ENCODE peak calls at places on chromosome 10, in seven cellular contexts. B is HFFc6; R is anterior cingulate cortex; P is activated CD8-positive, alpha-beta memory T cell treated with anti-CD3 and anti-CD28 coated beads, Interleukin-2, amount 50 U/mL, for 48 hours; N is cardiac fibroblast; L is activated effector memory CD4-positive, alpha-beta T cell treated with Interleukin-2 at 50 U/mL for 16 hours; I is effector memory CD8-positive, alpha-beta T cell. C is an unnamed sample.

GRCh38 chr10:118873738-118874105 is 119.0 kb upstream of the CACUL1 start:
- DNase-seq in B (peak; percentile 13), P (no peak), L (no peak), R (no peak), I (no peak), N (no peak), C (no peak)

GRCh38 chr10:102621418-102622325 is 22.6 kb upstream of the TRIM8 start:
- DNase-seq in N (peak; percentile 46), I (no peak), L (no peak), R (no peak), B (no peak), P (no peak), C (no peak)

GRCh38 chr10:78977761-78978305 is 90.9 kb upstream of the ZMIZ1 start:
- DNase-seq in B (peak; percentile 68), L (no peak), P (no peak), I (no peak), N (peak; percentile 88), R (no peak), C (no peak)

GRCh38 chr10:76926006-76926405 is 711.6 kb downstream of the KCNMA1 start:
- DNase-seq in B (no peak), L (no peak), P (no peak), N (no peak), R (no peak), I (no peak), C (no peak)

GRCh38 chr10:24645784-24646183 is 77.9 kb downstream of the ARHGAP21 start:
- DNase-seq in P (no peak), N (peak; percentile 23), B (peak; percentile 15), I (no peak), L (no peak), R (no peak), C (no peak)

GRCh38 chr10:77554996-77555397 is 82.6 kb downstream of the KCNMA1 start:
- DNase-seq in P (no peak), L (no peak), B (no peak), R (no peak), I (no peak), N (no peak), C (no peak)

GRCh38 chr10:88012627-88013026 is 149.2 kb downstream of the PTEN start:
- DNase-seq in I (no peak), N (no peak), B (peak; percentile 22), P (no peak), L (no peak), R (no peak), C (no peak)

GRCh38 chr10:120789804-120790203 is 61.4 kb upstream of the WDR11 start:
- DNase-seq in P (no peak), N (no peak), B (no peak), R (no peak), I (no peak), L (no peak), C (no peak)

GRCh38 chr10:88270871-88271713 is 312.0 kb downstream of the RNLS start:
- DNase-seq in B (peak; percentile 57), P (peak; percentile 62), R (no peak), L (peak; percentile 31), I (peak; percentile 43), N (peak; percentile 61), C (no peak)

GRCh38 chr10:80486151-80486692 is 32.1 kb downstream of the TSPAN14 start:
- DNase-seq in B (no peak), I (no peak), R (no peak), P (peak; percentile 61), N (no peak), L (no peak), C (no peak)

GRCh38 chr10:29733323-29733722 is 98.6 kb upstream of the SVIL start:
- DNase-seq in I (no peak), R (no peak), P (no peak), L (no peak), N (no peak), B (no peak), C (no peak)

GRCh38 chr10:988667-989545 is 672 bp downstream of the GTPBP4 start:
- DNase-seq in P (no peak), R (no peak), L (no peak), I (no peak), N (peak; percentile 28), B (peak; percentile 18), C (no peak)

GRCh38 chr10:49325131-49325915 is 26.4 kb downstream of the C10orf71 start:
- DNase-seq in P (no peak), R (no peak), B (no peak), L (no peak), N (no peak), I (no peak), C (no peak)

GRCh38 chr10:117175215-117175900 is 21.9 kb upstream of the KCNK18 start:
- DNase-seq in I (no peak), B (no peak), L (peak; percentile 4), P (no peak), R (peak; percentile 13), N (no peak), C (peak; percentile 25)

GRCh38 chr10:78831001-78831400 is 237.8 kb upstream of the ZMIZ1 start:
- DNase-seq in N (no peak), R (no peak), I (no peak), P (no peak), B (no peak), L (no peak), C (no peak)

GRCh38 chr10:124612611-124613498 is 131.3 kb downstream of the FAM53B start:
- DNase-seq in B (no peak), N (peak; percentile 59), P (no peak), L (no peak), R (no peak), I (peak; percentile 28), C (no peak)

GRCh38 chr10:103367782-103368518 is at the start of gene TAF5:
- DNase-seq in R (peak; percentile 70), L (peak; percentile 83), N (peak; percentile 96), B (peak; percentile 96), P (peak; percentile 90), I (peak; percentile 89), C (peak; percentile 80)

GRCh38 chr10:77857272-77857671 is 69.3 kb downstream of the DLG5 start:
- DNase-seq in N (no peak), R (no peak), B (no peak), P (no peak), I (no peak), L (no peak), C (no peak)

GRCh38 chr10:7053195-7053594 is 357.6 kb downstream of the SFMBT2 start:
- DNase-seq in N (no peak), R (no peak), I (no peak), P (no peak), L (no peak), B (no peak), C (no peak)

GRCh38 chr10:101760510-101760909 is 15.4 kb downstream of the FGF8 start:
- DNase-seq in L (no peak), N (no peak), R (no peak), P (no peak), B (no peak), I (no peak), C (no peak)

GRCh38 chr10:132309466-132309865 is 1.7 kb upstream of the STK32C start:
- DNase-seq in N (no peak), B (no peak), R (no peak), P (no peak), I (no peak), L (no peak), C (no peak)